ENCODE peak calls at places on chromosomes 2 and 18, in eight cellular contexts. P, X, E, R, O, G, A and K are unnamed samples.
A peak's percentile ranks its signal among the peaks of the same experiment; 100 is the strongest.

GRCh38 chr2:64645014-64645418 is 8.7 kb downstream of the SERTAD2 start:
- DNase-seq in P (no peak), O (peak; percentile 49), G (no peak), X (peak; percentile 90), E (no peak), A (no peak), R (no peak), K (no peak)

GRCh38 chr18:25176516-25177042 is 175.4 kb downstream of the ZNF521 start:
- DNase-seq in P (no peak), A (no peak), O (no peak), G (no peak), X (peak; percentile 56), R (no peak), E (no peak), K (no peak)

GRCh38 chr2:39920318-39920775 is 141.3 kb upstream of the THUMPD2 start:
- DNase-seq in O (peak; percentile 22), A (no peak), E (no peak), R (no peak), X (peak; percentile 14), P (no peak), G (no peak), K (no peak)

GRCh38 chr2:109260886-109261700 is 132.1 kb downstream of the SH3RF3 start:
- DNase-seq in G (no peak), O (no peak), R (no peak), P (peak; percentile 49), X (peak; percentile 40), E (no peak), A (no peak), K (peak; percentile 75)

GRCh38 chr2:111157798-111158197 is 37.1 kb downstream of the BCL2L11 start:
- DNase-seq in R (no peak), P (no peak), O (no peak), X (no peak), E (no peak), G (no peak), A (no peak), K (no peak)

GRCh38 chr2:9230881-9231280 is 24.3 kb downstream of the ASAP2 start:
- DNase-seq in E (no peak), A (no peak), X (no peak), G (no peak), O (no peak), R (no peak), P (no peak), K (no peak)

GRCh38 chr2:177692042-177692823 is 299.7 kb downstream of the AGPS start:
- DNase-seq in X (no peak), P (no peak), O (no peak), E (no peak), G (no peak), A (no peak), R (no peak), K (no peak)

GRCh38 chr2:133666621-133667020 is 98.4 kb upstream of the NCKAP5 start:
- DNase-seq in X (no peak), G (no peak), E (no peak), A (no peak), R (no peak), O (no peak), P (no peak), K (no peak)

GRCh38 chr18:7955175-7955574 is 388.1 kb downstream of the PTPRM start:
- DNase-seq in X (no peak), P (no peak), O (no peak), A (no peak), G (no peak), R (no peak), E (no peak), K (no peak)

GRCh38 chr2:209383212-209383611 is 40.6 kb upstream of the MAP2 start:
- DNase-seq in A (no peak), R (no peak), E (no peak), P (no peak), G (no peak), O (no peak), X (no peak), K (no peak)

GRCh38 chr2:232898592-232899541 is 28.8 kb downstream of the SNORC start:
- DNase-seq in X (no peak), P (peak; percentile 37), G (no peak), A (no peak), O (no peak), E (no peak), R (no peak), K (peak; percentile 34)